ENCODE peak calls at places on chromosomes 6 and 20, in four cellular contexts. One of them, this sample, is unnamed.

GRCh38 chr20:56391596-56392281 is at the start of gene AURKA:
- DNase-seq in CD8-positive, alpha-beta T cell: no peak
- DNase-seq in mesothelial cell of epicardium: no peak
- DNase-seq in AG09309: no peak
- DNase-seq in this sample: no peak

GRCh38 chr6:71533939-71534379 is 245.3 kb downstream of the OGFRL1 start:
- DNase-seq in mesothelial cell of epicardium: no peak
- DNase-seq in CD8-positive, alpha-beta T cell: no peak
- DNase-seq in AG09309: no peak
- DNase-seq in this sample: no peak

GRCh38 chr6:117483004-117483644 is 650 bp downstream of the DCBLD1 start:
- DNase-seq in CD8-positive, alpha-beta T cell: no peak
- DNase-seq in AG09309: no peak
- DNase-seq in mesothelial cell of epicardium: peak
- DNase-seq in this sample: peak

GRCh38 chr6:133973109-133973971 is 20.3 kb downstream of the TBPL1 start:
- DNase-seq in AG09309: no peak
- DNase-seq in CD8-positive, alpha-beta T cell: no peak
- DNase-seq in mesothelial cell of epicardium: no peak
- DNase-seq in this sample: no peak

GRCh38 chr20:58495623-58496428 is 19.4 kb downstream of the APCDD1L start:
- DNase-seq in mesothelial cell of epicardium: peak
- DNase-seq in AG09309: no peak
- DNase-seq in CD8-positive, alpha-beta T cell: no peak
- DNase-seq in this sample: no peak

GRCh38 chr6:31597006-31597405 is 4.2 kb upstream of the NCR3 start:
- DNase-seq in AG09309: no peak
- DNase-seq in CD8-positive, alpha-beta T cell: peak
- DNase-seq in mesothelial cell of epicardium: no peak
- DNase-seq in this sample: no peak

GRCh38 chr6:91708534-91708933 is 1121.7 kb upstream of the MAP3K7 start:
- DNase-seq in mesothelial cell of epicardium: no peak
- DNase-seq in CD8-positive, alpha-beta T cell: no peak
- DNase-seq in AG09309: no peak
- DNase-seq in this sample: no peak

GRCh38 chr20:33372993-33373441 is 28.3 kb downstream of the CDK5RAP1 start:
- DNase-seq in mesothelial cell of epicardium: no peak
- DNase-seq in AG09309: no peak
- DNase-seq in CD8-positive, alpha-beta T cell: no peak
- DNase-seq in this sample: no peak

GRCh38 chr6:160421854-160422253 is 73.7 kb downstream of the SLC22A3 start:
- DNase-seq in AG09309: no peak
- DNase-seq in mesothelial cell of epicardium: no peak
- DNase-seq in CD8-positive, alpha-beta T cell: no peak
- DNase-seq in this sample: no peak

GRCh38 chr20:12941025-12941424 is 67.7 kb upstream of the SPTLC3 start:
- DNase-seq in CD8-positive, alpha-beta T cell: no peak
- DNase-seq in mesothelial cell of epicardium: no peak
- DNase-seq in AG09309: no peak
- DNase-seq in this sample: no peak

GRCh38 chr6:33516726-33517125 is 62.4 kb downstream of the ZBTB9 start:
- DNase-seq in AG09309: no peak
- DNase-seq in CD8-positive, alpha-beta T cell: no peak
- DNase-seq in mesothelial cell of epicardium: no peak
- DNase-seq in this sample: no peak

DNA sequence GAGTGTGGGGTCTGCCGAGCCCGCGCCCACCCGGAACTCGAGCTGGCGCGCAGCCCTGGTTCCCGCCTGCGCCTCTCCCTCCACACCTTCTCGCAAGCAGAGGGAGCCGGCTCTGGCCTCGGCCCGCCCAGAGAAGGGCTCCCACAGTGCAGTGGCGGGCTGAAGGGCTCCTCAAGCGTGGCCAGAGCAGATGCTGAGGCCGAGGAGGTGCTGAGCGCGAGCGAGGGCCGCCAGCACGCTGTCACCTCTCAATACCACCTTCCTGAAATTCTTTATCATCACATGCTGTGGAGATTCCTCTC is 58.3 kb downstream of the BAK1 start:
- DNase-seq in AG09309: no peak
- DNase-seq in CD8-positive, alpha-beta T cell: no peak
- DNase-seq in mesothelial cell of epicardium: no peak
- DNase-seq in this sample: no peak
- TF ChIP-seq CTCF in AG09309: no peak
- TF ChIP-seq CTCF in CD8-positive, alpha-beta T cell: no peak
- TF ChIP-seq CTCF in mesothelial cell of epicardium: no peak
- TF ChIP-seq CTCF in this sample: no peak

GRCh38 chr6:127641905-127642304 is 64.9 kb downstream of the C6orf58 start:
- DNase-seq in CD8-positive, alpha-beta T cell: no peak
- DNase-seq in AG09309: peak
- DNase-seq in mesothelial cell of epicardium: no peak
- DNase-seq in this sample: no peak
- TF ChIP-seq CTCF in CD8-positive, alpha-beta T cell: peak
- TF ChIP-seq CTCF in AG09309: peak
- TF ChIP-seq CTCF in mesothelial cell of epicardium: peak
- TF ChIP-seq CTCF in this sample: no peak

DNA sequence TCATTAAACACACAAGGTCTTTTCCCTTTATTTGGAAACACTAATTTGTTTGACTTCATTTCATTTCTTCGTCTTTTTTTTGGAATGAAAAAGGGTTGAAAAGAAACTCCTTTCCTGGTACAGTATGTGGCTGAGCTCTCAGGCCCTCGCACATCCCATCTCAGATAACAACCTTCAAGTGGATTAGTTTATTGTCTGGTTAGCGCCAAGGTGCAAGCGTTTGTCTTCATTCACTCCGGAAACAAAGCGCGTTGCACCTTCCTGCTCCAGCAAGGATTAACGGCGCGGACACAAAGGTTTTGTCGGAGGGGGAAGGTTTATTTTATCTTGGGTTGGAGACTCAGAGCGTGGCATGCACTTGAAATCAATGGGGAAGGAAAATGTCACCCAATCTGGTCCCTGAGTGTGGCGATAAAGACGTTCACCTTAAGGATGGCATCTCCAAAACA is 5.3 kb upstream of the NKX2-2 start:
- DNase-seq in CD8-positive, alpha-beta T cell: no peak
- DNase-seq in mesothelial cell of epicardium: no peak
- DNase-seq in AG09309: no peak
- DNase-seq in this sample: no peak
- TF ChIP-seq CTCF in CD8-positive, alpha-beta T cell: no peak
- TF ChIP-seq CTCF in mesothelial cell of epicardium: no peak
- TF ChIP-seq CTCF in AG09309: no peak
- TF ChIP-seq CTCF in this sample: no peak

GRCh38 chr20:40442181-40442963 is 246.7 kb downstream of the MAFB start:
- DNase-seq in CD8-positive, alpha-beta T cell: no peak
- DNase-seq in AG09309: no peak
- DNase-seq in mesothelial cell of epicardium: no peak
- DNase-seq in this sample: no peak
- TF ChIP-seq CTCF in CD8-positive, alpha-beta T cell: no peak
- TF ChIP-seq CTCF in AG09309: no peak
- TF ChIP-seq CTCF in mesothelial cell of epicardium: no peak
- TF ChIP-seq CTCF in this sample: no peak

GRCh38 chr20:21291026-21291425 is 12.1 kb upstream of the XRN2 start:
- DNase-seq in CD8-positive, alpha-beta T cell: no peak
- DNase-seq in AG09309: no peak
- DNase-seq in mesothelial cell of epicardium: no peak
- DNase-seq in this sample: no peak
- TF ChIP-seq CTCF in CD8-positive, alpha-beta T cell: no peak
- TF ChIP-seq CTCF in AG09309: no peak
- TF ChIP-seq CTCF in mesothelial cell of epicardium: no peak
- TF ChIP-seq CTCF in this sample: no peak

DNA sequence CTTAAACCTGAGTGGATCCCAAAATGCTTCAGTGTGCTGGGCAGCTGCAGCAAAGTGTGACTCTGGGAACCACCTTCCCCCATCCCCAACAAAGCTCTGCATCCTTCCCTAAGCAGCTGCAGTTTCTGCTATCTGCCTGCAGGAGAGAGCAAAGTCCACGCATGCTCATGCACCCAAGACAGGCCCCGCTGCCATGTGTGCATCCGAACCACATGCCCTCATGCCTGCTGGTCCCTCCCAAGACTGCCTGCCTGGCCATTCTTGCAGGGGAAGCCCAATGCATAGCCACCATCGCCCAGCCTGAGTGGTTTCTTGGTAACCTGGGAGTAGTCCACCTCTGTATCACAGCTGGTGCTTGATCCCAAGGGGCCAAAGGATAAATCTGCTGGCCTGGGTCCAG is 94.3 kb upstream of the OLIG3 start:
- DNase-seq in AG09309: no peak
- DNase-seq in CD8-positive, alpha-beta T cell: no peak
- DNase-seq in mesothelial cell of epicardium: no peak
- DNase-seq in this sample: no peak
- TF ChIP-seq CTCF in AG09309: no peak
- TF ChIP-seq CTCF in CD8-positive, alpha-beta T cell: no peak
- TF ChIP-seq CTCF in mesothelial cell of epicardium: no peak
- TF ChIP-seq CTCF in this sample: no peak

DNA sequence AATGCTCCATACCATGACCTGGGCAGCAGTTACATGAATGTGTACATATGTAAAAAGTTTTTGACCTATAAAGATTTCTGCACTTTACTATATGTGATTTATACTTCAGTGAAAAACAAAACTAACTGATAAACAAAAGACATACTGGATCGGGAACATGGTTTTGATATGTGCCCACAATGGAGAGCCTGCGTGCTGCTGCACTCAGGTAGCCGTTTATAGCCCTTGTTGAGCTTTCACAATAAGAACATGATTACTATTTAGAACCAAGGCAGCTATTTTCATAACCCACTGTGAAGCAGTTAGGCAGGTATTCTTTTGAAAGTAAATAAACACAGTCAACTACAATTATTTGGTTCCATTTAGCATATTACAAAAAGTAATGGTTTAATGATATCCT is 195.9 kb upstream of the RAB32 start:
- DNase-seq in AG09309: no peak
- DNase-seq in CD8-positive, alpha-beta T cell: no peak
- DNase-seq in mesothelial cell of epicardium: no peak
- DNase-seq in this sample: no peak
- TF ChIP-seq CTCF in AG09309: no peak
- TF ChIP-seq CTCF in CD8-positive, alpha-beta T cell: no peak
- TF ChIP-seq CTCF in mesothelial cell of epicardium: no peak
- TF ChIP-seq CTCF in this sample: no peak

GRCh38 chr6:90179190-90180169 is 117.2 kb downstream of the BACH2 start:
- DNase-seq in mesothelial cell of epicardium: no peak
- DNase-seq in CD8-positive, alpha-beta T cell: peak
- DNase-seq in AG09309: no peak
- DNase-seq in this sample: no peak
- TF ChIP-seq CTCF in mesothelial cell of epicardium: peak
- TF ChIP-seq CTCF in CD8-positive, alpha-beta T cell: peak
- TF ChIP-seq CTCF in AG09309: peak
- TF ChIP-seq CTCF in this sample: peak

This sample was measured in natural killer cell.